ENCODE peak calls at places on chromosomes 5 and 9, in five cellular contexts. H, F, N, P and Y are unnamed samples.

GRCh38 chr9:128072144-128073021 is 4.4 kb downstream of the SLC25A25 start:
- DNase-seq in H (peak), F (peak), N (no peak), P (no peak), Y (no peak)

GRCh38 chr5:24363789-24364534 is 280.8 kb downstream of the CDH10 start:
- DNase-seq in H (no peak), F (no peak), N (no peak), P (no peak), Y (no peak)

GRCh38 chr9:113600871-113601545 is 137.5 kb downstream of the RGS3 start:
- DNase-seq in H (no peak), F (no peak), N (no peak), P (no peak), Y (peak)

GRCh38 chr5:150343994-150344393 is 13.5 kb upstream of the TCOF1 start:
- DNase-seq in H (no peak), F (no peak), N (no peak), P (no peak), Y (no peak)

GRCh38 chr5:155539958-155540595 is 526.5 kb downstream of the KIF4B start:
- DNase-seq in H (no peak), F (no peak), N (no peak), P (no peak), Y (no peak)

GRCh38 chr5:107964722-107965121 is 294.0 kb upstream of the EFNA5 start:
- DNase-seq in H (no peak), F (no peak), N (no peak), P (no peak), Y (no peak)

GRCh38 chr5:160940725-160941124 is 88.7 kb upstream of the ATP10B start:
- DNase-seq in H (no peak), F (no peak), N (no peak), P (no peak), Y (no peak)

GRCh38 chr9:33924978-33925797 is 108.2 kb downstream of the UBE2R2 start:
- DNase-seq in H (peak), F (no peak), N (peak), P (no peak), Y (no peak)

GRCh38 chr9:34810187-34810524 is 100.2 kb upstream of the CCL21 start:
- DNase-seq in H (no peak), F (no peak), N (no peak), P (no peak), Y (no peak)

GRCh38 chr9:21465859-21466518 is 16.1 kb downstream of the IFNE start:
- DNase-seq in H (no peak), F (no peak), N (peak), P (no peak), Y (no peak)

GRCh38 chr5:137888875-137889759 is at the start of gene PKD2L2:
- DNase-seq in H (peak), F (peak), N (no peak), P (peak), Y (peak)

GRCh38 chr5:142587354-142587965 is 98.4 kb downstream of the FGF1 start:
- DNase-seq in H (peak), F (no peak), N (peak), P (no peak), Y (no peak)

GRCh38 chr5:155514105-155514563 is 500.6 kb downstream of the KIF4B start:
- DNase-seq in H (no peak), F (no peak), N (no peak), P (no peak), Y (no peak)

GRCh38 chr9:123401879-123402513 is 46.0 kb downstream of the CRB2 start:
- DNase-seq in H (no peak), F (no peak), N (peak), P (no peak), Y (no peak)

GRCh38 chr5:98349251-98349989 is 424.0 kb upstream of the RGMB start:
- DNase-seq in H (no peak), F (no peak), N (peak), P (no peak), Y (no peak)

GRCh38 chr5:83636141-83636540 is 84.5 kb downstream of the HAPLN1 start:
- DNase-seq in H (no peak), F (no peak), N (no peak), P (no peak), Y (no peak)

GRCh38 chr5:45601424-45601823 is 94.8 kb downstream of the HCN1 start:
- DNase-seq in H (no peak), F (no peak), N (no peak), P (no peak), Y (no peak)

GRCh38 chr9:88307136-88307535 is 81.1 kb upstream of the SPIN1 start:
- DNase-seq in H (no peak), F (no peak), N (no peak), P (no peak), Y (no peak)

GRCh38 chr5:140694276-140694675 is 3.0 kb downstream of the HARS2 start:
- DNase-seq in H (no peak), F (no peak), N (no peak), P (no peak), Y (no peak)

GRCh38 chr5:2158109-2158508 is 275.4 kb upstream of the IRX4 start:
- DNase-seq in H (no peak), F (no peak), N (no peak), P (no peak), Y (peak)

DNA sequence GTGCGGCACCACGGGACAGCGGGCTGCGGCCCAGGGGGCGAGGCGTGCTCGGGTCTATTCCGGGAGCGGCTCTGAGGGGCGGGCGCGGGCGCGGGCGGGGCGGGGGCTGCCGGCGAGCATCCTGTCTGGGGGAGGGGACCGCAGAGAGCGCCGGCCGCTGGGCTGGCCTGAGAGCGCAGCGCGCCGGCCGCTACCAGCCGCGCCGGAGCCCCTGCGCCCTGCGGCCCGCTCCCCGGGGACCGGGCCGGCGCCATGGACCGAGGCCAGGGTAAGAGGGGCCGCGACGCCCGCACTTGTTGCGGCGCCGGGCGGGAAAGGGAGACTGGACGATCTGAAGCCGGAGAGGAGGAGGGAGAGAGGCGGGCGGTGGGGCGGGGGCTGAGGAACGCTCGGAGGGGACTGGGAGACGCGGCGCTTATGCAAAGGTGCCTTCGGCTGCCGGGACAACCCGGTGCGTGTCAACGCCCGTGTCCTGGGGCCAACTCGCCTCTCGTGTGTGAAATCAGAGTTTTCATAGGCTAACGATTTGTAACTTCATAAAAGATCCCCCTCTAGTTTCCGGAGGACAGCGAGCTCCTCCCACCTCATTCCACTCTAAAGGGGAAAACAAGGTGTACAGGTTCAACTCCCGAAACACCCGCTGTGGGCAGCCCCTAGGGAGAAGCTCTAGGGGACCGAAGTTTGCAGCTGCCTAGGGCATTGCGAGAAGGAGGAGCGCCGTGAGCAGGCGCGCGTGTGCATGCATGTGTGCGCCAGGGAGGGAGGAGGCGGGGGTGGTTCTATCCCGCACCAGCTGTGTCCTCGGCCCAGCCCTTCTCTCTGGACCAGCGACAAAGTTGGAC is at the start of gene AFAP1L1:
- DNase-seq in H (peak), F (no peak), N (peak), P (peak), Y (peak)
- TF ChIP-seq POLR2A in H (no peak), F (no peak), N (no peak), P (peak), Y (no peak)

DNA sequence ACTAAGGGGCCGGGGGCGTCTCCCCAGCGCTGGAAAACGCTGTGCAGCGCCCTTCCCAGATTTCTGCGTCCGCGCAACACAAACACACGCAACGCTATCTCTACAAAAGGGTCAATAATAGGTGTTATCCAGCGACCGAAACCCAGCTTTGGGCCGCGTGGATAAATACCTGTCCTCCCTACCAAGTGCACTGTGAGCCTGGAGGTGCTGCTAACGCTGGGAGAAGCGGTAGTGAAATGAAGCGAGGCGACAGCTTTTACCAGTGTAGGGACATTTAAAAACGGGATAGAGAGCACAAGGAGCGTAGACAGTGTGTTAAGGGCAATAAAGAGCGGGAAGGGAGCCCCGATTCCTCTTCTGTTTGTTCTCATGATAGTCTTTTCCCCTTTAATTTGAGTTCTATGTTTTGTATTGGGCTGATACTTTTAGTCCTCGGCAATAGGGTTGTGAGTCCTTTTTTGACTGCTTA is 415 bp upstream of the DEPDC1B start:
- DNase-seq in H (peak), F (no peak), N (no peak), P (no peak), Y (no peak)
- H3K27ac ChIP-seq in H (peak), F (peak), N (peak), P (peak), Y (peak)

GRCh38 chr9:129484325-129485000 is 136.4 kb downstream of the C9orf50 start:
- DNase-seq in H (no peak), F (no peak), N (no peak), P (no peak), Y (no peak)

GRCh38 chr9:129487658-129488483 is 133.0 kb downstream of the C9orf50 start:
- DNase-seq in H (peak), F (peak), N (no peak), P (no peak), Y (peak)

GRCh38 chr9:129487307-129487657 is 133.6 kb downstream of the C9orf50 start:
- DNase-seq in H (no peak), F (no peak), N (no peak), P (no peak), Y (no peak)

GRCh38 chr9:129485140-129485758 is 135.7 kb downstream of the C9orf50 start:
- DNase-seq in H (no peak), F (no peak), N (no peak), P (no peak), Y (no peak)

GRCh38 chr9:129486496-129487306 is 134.2 kb downstream of the C9orf50 start:
- DNase-seq in H (peak), F (peak), N (no peak), P (no peak), Y (no peak)
- TF ChIP-seq POLR2AphosphoS5 in H (peak), F (peak), N (no peak), P (no peak), Y (peak)

GRCh38 chr5:166716856-166717492 is 1574.5 kb upstream of the WWC1 start:
- DNase-seq in H (no peak), F (no peak), N (no peak), P (no peak), Y (no peak)

GRCh38 chr5:166725585-166725984 is 1565.9 kb upstream of the WWC1 start:
- DNase-seq in H (no peak), F (no peak), N (no peak), P (no peak), Y (no peak)

GRCh38 chr5:166724284-166724683 is 1567.2 kb upstream of the WWC1 start:
- DNase-seq in H (no peak), F (no peak), N (no peak), P (no peak), Y (no peak)

GRCh38 chr5:166722939-166723338 is 1568.5 kb upstream of the WWC1 start:
- DNase-seq in H (no peak), F (no peak), N (no peak), P (no peak), Y (no peak)

GRCh38 chr5:166720026-166720425 is 1571.4 kb upstream of the WWC1 start:
- DNase-seq in H (no peak), F (no peak), N (no peak), P (no peak), Y (no peak)
- TF ChIP-seq POLR2A in H (no peak), F (no peak), N (no peak), P (no peak), Y (no peak)

GRCh38 chr5:159207222-159207615 is 2.1 kb downstream of the RNF145 start:
- DNase-seq in H (no peak), F (no peak), N (no peak), P (no peak), Y (no peak)

GRCh38 chr5:159207616-159208507 is 1.5 kb downstream of the RNF145 start:
- DNase-seq in H (peak), F (peak), N (peak), P (peak), Y (peak)

GRCh38 chr5:159206368-159206767 is 3.0 kb downstream of the RNF145 start:
- DNase-seq in H (no peak), F (no peak), N (no peak), P (no peak), Y (no peak)

GRCh38 chr5:159208508-159209437 is 580 bp downstream of the RNF145 start:
- DNase-seq in H (peak), F (no peak), N (no peak), P (no peak), Y (no peak)

DNA sequence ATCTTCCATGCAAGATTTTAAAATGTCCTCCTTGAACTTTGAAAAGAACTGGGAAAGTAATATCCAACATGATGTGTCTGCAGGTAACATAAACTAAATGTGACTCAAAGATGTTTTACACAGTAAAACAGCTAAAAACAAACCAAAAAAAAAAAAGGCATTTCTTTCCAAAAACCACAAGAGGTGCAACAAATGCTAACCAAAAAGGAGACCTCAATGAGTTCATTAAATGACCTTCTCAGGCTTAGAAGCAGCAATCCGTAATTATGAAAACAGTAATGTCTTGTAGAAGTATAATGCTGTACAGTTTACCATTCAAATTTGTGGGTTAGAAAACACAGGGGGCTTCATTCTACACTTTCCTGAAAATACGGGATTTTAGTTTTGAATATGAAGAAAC is 2.5 kb downstream of the RNF145 start:
- DNase-seq in H (no peak), F (no peak), N (no peak), P (no peak), Y (no peak)
- H3K27ac ChIP-seq in H (no peak), F (peak), N (peak), P (peak), Y (peak)

GRCh38 chr5:76524872-76525271 is 98.3 kb downstream of the F2RL2 start:
- DNase-seq in H (no peak), F (no peak), N (no peak), P (no peak), Y (no peak)
- TF ChIP-seq POLR2AphosphoS5 in H (no peak), F (no peak), N (no peak), P (no peak), Y (no peak)

GRCh38 chr5:32443145-32443540 is 1.4 kb downstream of the ZFR start:
- DNase-seq in H (no peak), F (no peak), N (no peak), P (no peak), Y (no peak)

GRCh38 chr5:32444946-32445758 is 612 bp upstream of the ZFR start:
- DNase-seq in H (no peak), F (no peak), N (no peak), P (no peak), Y (no peak)

GRCh38 chr5:32443541-32444190 is 874 bp downstream of the ZFR start:
- DNase-seq in H (no peak), F (no peak), N (no peak), P (peak), Y (peak)

GRCh38 chr5:32445831-32446614 is 1.5 kb upstream of the ZFR start:
- DNase-seq in H (no peak), F (peak), N (no peak), P (peak), Y (no peak)

GRCh38 chr5:32444191-32444945 is at the start of gene ZFR:
- DNase-seq in H (peak), F (peak), N (peak), P (peak), Y (peak)
- TF ChIP-seq POLR2A in H (no peak), F (peak), N (peak), P (peak), Y (peak)

GRCh38 chr9:122374885-122375420 is 4.1 kb downstream of the PTGS1 start:
- DNase-seq in H (peak), F (peak), N (no peak), P (peak), Y (peak)
- H3K27ac ChIP-seq in H (peak), F (peak), N (no peak), P (no peak), Y (no peak)